ENCODE peak calls at places on chromosomes 7 and 10, in seven cellular contexts. H, C, N, B, Q, W and O are unnamed samples. For H3K4me1, the result is how much of the 10 kb centered on the place peaks cover.

GRCh38 chr7:137592232-137592896 is 248.8 kb upstream of the PTN start:
- DNase-seq in N (peak), H (peak), C (peak), W (peak), B (peak), Q (peak), O (no peak)

GRCh38 chr7:157224627-157225026 is 85.9 kb downstream of the UBE3C start:
- DNase-seq in H (no peak), B (peak), W (no peak), C (no peak), N (no peak), Q (peak), O (no peak)

GRCh38 chr7:4198301-4198700 is 483.8 kb upstream of the FOXK1 start:
- DNase-seq in Q (no peak), W (no peak), B (no peak), H (no peak), C (no peak), N (no peak), O (no peak)

GRCh38 chr7:155984028-155984607 is 171.9 kb upstream of the SHH start:
- DNase-seq in B (no peak), W (no peak), N (no peak), Q (no peak), C (peak), H (no peak), O (no peak)

GRCh38 chr10:126569513-126570447 is 100.7 kb downstream of the C10orf90 start:
- DNase-seq in W (no peak), H (no peak), C (no peak), Q (peak), B (no peak), N (no peak), O (no peak)

GRCh38 chr7:100803398-100804161 is 23.7 kb downstream of the EPHB4 start:
- DNase-seq in B (peak), Q (peak), W (peak), H (peak), C (peak), N (peak), O (peak)

GRCh38 chr10:12448729-12449391 is 99.5 kb downstream of the CAMK1D start:
- DNase-seq in N (peak), W (no peak), Q (peak), H (peak), B (peak), C (no peak), O (no peak)

GRCh38 chr7:36723951-36724664 is at the start of gene AOAH:
- DNase-seq in B (no peak), N (no peak), C (peak), H (peak), Q (no peak), W (no peak), O (no peak)

GRCh38 chr10:98097611-98098010 is 36.8 kb upstream of the R3HCC1L start:
- DNase-seq in W (no peak), H (no peak), C (no peak), B (no peak), Q (no peak), N (no peak), O (no peak)

GRCh38 chr7:70082026-70082655 is 483.9 kb downstream of the AUTS2 start:
- DNase-seq in W (no peak), B (no peak), Q (no peak), H (no peak), N (no peak), C (no peak), O (no peak)

GRCh38 chr7:98297619-98298286 is 16.3 kb downstream of the BRI3 start:
- DNase-seq in N (no peak), H (no peak), W (no peak), C (no peak), Q (no peak), B (no peak), O (no peak)

GRCh38 chr10:70958396-70958795 is 70.0 kb upstream of the PCBD1 start:
- DNase-seq in W (no peak), N (no peak), H (no peak), C (no peak), B (no peak), Q (no peak), O (no peak)

GRCh38 chr7:371119-371778 is 81.3 kb downstream of the FOXL3 start:
- DNase-seq in B (no peak), N (no peak), Q (peak), C (peak), W (no peak), H (no peak), O (peak)

GRCh38 chr7:130943336-130943901 is 209.4 kb upstream of the KLF14 start:
- DNase-seq in C (no peak), H (no peak), Q (peak), B (peak), W (no peak), N (no peak), O (no peak)

GRCh38 chr7:34696415-34696814 is 38.4 kb downstream of the NPSR1 start:
- DNase-seq in N (no peak), Q (no peak), H (no peak), W (no peak), B (no peak), C (no peak), O (no peak)

GRCh38 chr10:3750352-3750816 is 34.6 kb downstream of the KLF6 start:
- DNase-seq in Q (no peak), C (no peak), B (no peak), H (no peak), W (no peak), N (no peak), O (no peak)

GRCh38 chr10:128879441-128880175 is 587.4 kb upstream of the MGMT start:
- DNase-seq in N (no peak), B (no peak), H (peak), C (no peak), W (no peak), Q (no peak), O (no peak)

GRCh38 chr10:23362069-23362830 is 17.7 kb upstream of the C10orf67 start:
- DNase-seq in N (no peak), W (no peak), B (no peak), H (no peak), Q (no peak), C (no peak), O (no peak)

GRCh38 chr7:50367098-50367497 is 62.6 kb downstream of the IKZF1 start:
- DNase-seq in H (no peak), B (no peak), C (no peak), W (no peak), Q (no peak), N (no peak), O (no peak)

GRCh38 chr10:133325392-133325760 is 11.3 kb downstream of the CALY start:
- DNase-seq in C (no peak), Q (no peak), H (no peak), B (no peak), N (no peak), W (no peak), O (no peak)

GRCh38 chr7:47941136-47941844 is 7.0 kb downstream of the PKD1L1 start:
- DNase-seq in C (no peak), N (no peak), H (no peak), W (no peak), B (peak), Q (no peak), O (no peak)

GRCh38 chr7:68925241-68925640 is 673.0 kb upstream of the AUTS2 start:
- DNase-seq in H (no peak), N (no peak), C (no peak), W (no peak), Q (no peak), B (no peak), O (no peak)

GRCh38 chr10:71213127-71213616 is 802 bp downstream of the UNC5B start:
- DNase-seq in C (peak), H (peak), N (peak), W (peak), B (peak), Q (peak), O (no peak)

GRCh38 chr7:32785365-32785764 is 106.2 kb downstream of the KBTBD2 start:
- DNase-seq in Q (no peak), B (peak), N (no peak), C (no peak), H (no peak), W (no peak), O (no peak)

GRCh38 chr10:52774600-52775106 is 2.1 kb upstream of the MBL2 start:
- DNase-seq in N (no peak), B (no peak), Q (no peak), C (no peak), W (no peak), H (no peak), O (no peak)

GRCh38 chr7:104862719-104863118 is 151.3 kb upstream of the KMT2E start:
- DNase-seq in H (no peak), C (no peak), B (no peak), N (no peak), Q (peak), W (no peak), O (no peak)

GRCh38 chr10:70323143-70323696 is 39.4 kb upstream of the NPFFR1 start:
- DNase-seq in N (no peak), C (peak), H (no peak), B (no peak), Q (no peak), W (no peak), O (no peak)

GRCh38 chr7:44101966-44102845 is 1.9 kb upstream of the AEBP1 start:
- DNase-seq in Q (no peak), B (no peak), N (no peak), H (no peak), W (no peak), C (peak), O (peak)

GRCh38 chr7:84022686-84023308 is 171.8 kb downstream of the SEMA3A start:
- DNase-seq in W (no peak), H (no peak), N (no peak), C (no peak), B (no peak), Q (peak), O (no peak)
- H3K4me1 ChIP-seq in W (under half), H (under half), N (under half), C (under half), B (under half), Q (under half), O (under half)

DNA sequence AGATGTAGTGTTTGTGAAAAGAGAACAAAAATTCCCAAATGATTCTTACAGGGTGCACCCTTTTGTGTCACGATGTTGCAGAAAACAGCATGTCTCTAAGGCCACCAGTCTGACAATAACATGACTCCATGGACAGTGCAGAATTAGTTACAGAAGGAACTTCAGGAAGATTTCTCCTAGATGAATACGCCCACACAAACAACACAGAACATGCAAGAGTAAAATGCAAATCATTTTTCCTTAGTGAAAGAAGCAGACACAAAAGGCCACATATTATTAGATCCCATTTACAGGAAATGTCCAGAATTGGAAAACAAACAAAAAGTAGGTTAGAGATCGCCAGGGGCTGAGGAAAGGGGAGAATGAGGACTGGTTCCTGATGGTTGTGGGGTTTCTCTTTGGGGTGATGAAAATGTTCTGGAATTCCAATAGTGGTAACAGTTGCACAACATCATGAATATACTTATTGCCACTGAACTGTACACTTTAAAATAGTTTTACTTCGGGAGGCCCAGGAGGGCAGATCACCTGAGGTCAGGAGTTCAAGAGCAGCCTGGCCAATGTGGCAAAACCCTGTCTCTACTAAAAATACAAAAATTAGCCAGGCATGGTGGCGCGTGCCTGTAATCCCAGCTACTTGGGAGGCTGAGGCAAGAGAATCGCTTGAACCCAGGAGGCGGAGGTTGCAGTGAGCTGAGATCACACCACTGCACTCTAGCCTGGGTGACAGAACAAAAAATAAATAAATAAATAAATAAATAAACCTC is 10.2 kb downstream of the ZC3HAV1 start:
- DNase-seq in H (no peak), Q (no peak), N (no peak), B (no peak), W (no peak), C (no peak), O (no peak)
- H3K4me1 ChIP-seq in H (under half), Q (under half), N (under half), B (under half), W (under half), C (under half), O (half or more)

GRCh38 chr10:131270461-131271190 is 40.9 kb downstream of the TCERG1L start:
- DNase-seq in Q (no peak), C (no peak), B (no peak), H (no peak), W (no peak), N (no peak), O (no peak)

GRCh38 chr10:131271966-131272365 is 39.6 kb downstream of the TCERG1L start:
- DNase-seq in C (no peak), H (no peak), Q (no peak), B (no peak), W (no peak), N (no peak), O (no peak)

GRCh38 chr10:131269776-131270460 is 41.6 kb downstream of the TCERG1L start:
- DNase-seq in H (no peak), C (no peak), B (no peak), N (no peak), Q (no peak), W (no peak), O (no peak)

GRCh38 chr10:131272897-131273451 is 38.5 kb downstream of the TCERG1L start:
- DNase-seq in W (no peak), H (no peak), N (no peak), B (no peak), C (no peak), Q (no peak), O (no peak)

GRCh38 chr10:131271195-131271880 is 40.2 kb downstream of the TCERG1L start:
- DNase-seq in N (no peak), C (no peak), H (no peak), W (no peak), B (no peak), Q (no peak), O (no peak)
- H3K4me1 ChIP-seq in N (under half), C (under half), H (under half), W (under half), B (under half), Q (under half), O (under half)

DNA sequence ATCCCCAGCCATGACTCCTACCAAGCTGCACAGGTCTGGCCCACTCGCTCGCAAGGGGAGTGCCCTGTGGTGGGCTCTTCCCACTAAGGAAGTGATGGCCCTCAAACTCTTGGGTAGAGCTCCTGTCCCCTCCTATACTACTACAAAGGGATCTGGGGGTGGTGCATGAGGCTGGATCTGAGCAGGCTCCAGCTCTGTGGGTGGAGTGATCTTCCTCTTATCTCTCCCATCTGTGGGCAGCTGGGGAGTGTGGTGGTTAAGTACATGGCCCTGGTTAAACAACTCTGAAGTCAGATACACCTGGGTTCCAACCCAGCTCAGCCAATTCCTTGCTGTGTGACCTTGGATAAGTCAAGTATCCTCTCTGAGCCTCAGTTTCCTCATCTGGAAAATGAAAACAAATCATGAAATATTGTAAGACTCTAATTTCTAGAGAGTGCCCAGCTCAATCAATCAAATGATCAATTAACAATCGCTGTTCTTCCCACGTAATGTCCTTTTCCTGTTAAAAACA is 17.4 kb downstream of the DDIT4 start:
- DNase-seq in B (no peak), N (no peak), H (no peak), C (no peak), Q (no peak), W (no peak), O (no peak)
- H3K4me1 ChIP-seq in B (under half), N (under half), H (under half), C (under half), Q (half or more), W (under half), O (under half)

DNA sequence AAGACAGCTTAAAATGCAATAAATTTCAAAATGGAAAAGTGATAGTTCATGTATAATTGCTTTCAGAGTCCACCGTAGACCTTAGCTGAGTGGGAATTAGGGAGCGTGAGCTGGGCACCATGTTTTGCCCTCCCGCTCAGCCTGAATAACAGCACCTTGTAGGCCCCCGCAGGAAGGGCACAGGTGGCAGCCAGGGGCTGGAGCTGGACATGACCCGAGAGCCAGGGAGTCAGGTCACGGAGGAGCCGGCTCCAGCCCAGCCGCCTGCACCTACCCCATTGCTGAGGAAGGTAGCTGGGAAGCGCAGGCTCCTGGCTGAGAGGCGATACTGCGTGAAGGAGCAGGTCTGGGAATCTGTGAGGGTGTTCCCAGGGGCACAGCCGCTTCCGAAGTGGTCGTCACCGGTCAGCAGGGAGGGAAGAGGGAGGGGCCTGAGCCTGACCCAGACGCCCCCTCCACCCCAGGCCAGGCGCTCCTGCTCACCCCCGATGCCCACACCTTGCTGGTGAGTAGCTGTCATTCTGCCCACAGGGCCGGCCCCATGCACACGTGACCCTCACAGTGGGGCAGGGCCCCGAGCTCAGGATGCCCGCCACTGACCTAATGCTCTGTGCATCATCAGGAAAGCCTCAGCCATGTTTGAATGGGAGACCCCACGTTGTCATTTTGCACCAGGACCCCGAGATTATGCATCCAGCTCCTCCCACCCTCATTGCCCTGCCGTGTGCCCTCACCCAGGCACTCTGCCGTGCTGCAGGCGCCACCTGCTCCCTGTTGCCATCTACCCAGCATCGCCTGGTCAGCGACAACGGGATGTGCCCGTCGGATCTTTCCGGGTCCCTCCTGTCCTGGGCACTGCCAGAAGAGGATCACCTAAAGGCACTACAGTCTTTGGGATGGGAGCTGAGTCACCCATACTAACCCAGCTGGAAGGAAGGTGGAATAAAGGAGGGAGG is 129.2 kb upstream of the TCERG1L start:
- DNase-seq in W (no peak), H (no peak), Q (no peak), C (no peak), N (no peak), B (no peak), O (no peak)
- H3K4me1 ChIP-seq in W (under half), H (under half), Q (under half), C (under half), N (under half), B (under half), O (under half)

GRCh38 chr10:34524369-34525091 is 290.6 kb downstream of the PARD3 start:
- DNase-seq in H (no peak), B (no peak), Q (no peak), C (no peak), W (no peak), N (no peak), O (no peak)

GRCh38 chr10:34523017-34523767 is 291.9 kb downstream of the PARD3 start:
- DNase-seq in H (no peak), C (no peak), N (no peak), B (no peak), Q (peak), W (no peak), O (no peak)

GRCh38 chr10:34526758-34527730 is 288.1 kb downstream of the PARD3 start:
- DNase-seq in C (no peak), B (peak), W (peak), N (no peak), H (no peak), Q (peak), O (no peak)

GRCh38 chr10:34528320-34528719 is 286.8 kb downstream of the PARD3 start:
- DNase-seq in B (peak), Q (peak), H (peak), W (peak), C (no peak), N (no peak), O (no peak)

DNA sequence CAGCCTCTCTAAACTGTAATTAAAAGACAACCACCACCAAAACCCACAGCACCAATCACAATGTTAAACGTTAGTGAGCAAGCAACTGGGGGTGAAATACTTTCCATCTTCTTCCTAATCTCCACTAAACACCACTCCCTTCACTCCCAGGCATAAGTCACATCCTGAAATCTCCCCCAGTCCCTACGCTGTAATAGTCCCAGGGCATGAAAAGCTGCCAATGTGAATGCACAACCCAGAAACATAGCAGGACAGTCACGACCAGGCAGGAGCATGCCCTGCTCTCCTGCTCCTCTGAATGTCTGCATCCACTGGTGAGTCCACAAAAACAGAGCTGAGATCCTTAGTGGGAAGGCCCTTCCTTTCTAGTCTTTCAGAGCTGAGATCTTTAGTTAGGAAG is 288.9 kb downstream of the PARD3 start:
- DNase-seq in H (no peak), B (peak), C (no peak), W (no peak), Q (peak), N (no peak), O (no peak)
- H3K4me1 ChIP-seq in H (under half), B (under half), C (under half), W (under half), Q (half or more), N (under half), O (under half)